ENCODE peak calls at places on chromosomes 6 and 20, in nine cellular contexts. S, X, G, T, A, F, Q, E and L are unnamed samples.

GRCh38 chr6:139287868-139288267 is 3.9 kb downstream of the TXLNB start:
- DNase-seq in Q (no peak), T (no peak), E (no peak), X (no peak), F (no peak), S (no peak), G (no peak), A (no peak), L (no peak)

GRCh38 chr6:24719125-24719931 is at the start of gene C6orf62:
- DNase-seq in T (no peak), G (peak; percentile 58), Q (peak; percentile 54), A (no peak), E (no peak), F (peak; percentile 43), S (peak; percentile 14), X (peak; percentile 28), L (peak; percentile 38)

GRCh38 chr20:15594296-15594695 is 979.0 kb downstream of the KIF16B start:
- DNase-seq in X (no peak), A (no peak), Q (no peak), S (peak; percentile 3), G (no peak), E (no peak), T (no peak), F (no peak), L (no peak)

GRCh38 chr6:144278659-144279314 is 6.3 kb upstream of the UTRN start:
- DNase-seq in T (no peak), Q (peak; percentile 15), X (no peak), S (no peak), A (no peak), F (no peak), E (no peak), G (no peak), L (peak; percentile 65)

GRCh38 chr6:27472182-27472616 is 706 bp downstream of the ZNF184 start:
- DNase-seq in S (no peak), T (peak; percentile 39), A (peak; percentile 83), X (peak; percentile 74), E (peak; percentile 53), Q (peak; percentile 56), F (peak; percentile 76), G (peak; percentile 66), L (peak; percentile 73)

GRCh38 chr20:41482647-41483552 is 116.3 kb upstream of the EMILIN3 start:
- DNase-seq in T (no peak), Q (no peak), A (no peak), G (no peak), E (no peak), S (no peak), X (peak; percentile 21), F (no peak), L (no peak)

GRCh38 chr6:52995913-52996685 is 1.0 kb upstream of the GSTA4 start:
- DNase-seq in A (peak; percentile 67), S (no peak), F (peak; percentile 33), G (peak; percentile 52), E (peak; percentile 50), T (peak; percentile 45), X (peak; percentile 69), Q (peak; percentile 32), L (peak; percentile 74)

GRCh38 chr20:36754656-36755222 is 8.8 kb upstream of the NDRG3 start:
- DNase-seq in Q (peak; percentile 50), F (peak; percentile 83), T (peak; percentile 57), X (peak; percentile 78), G (no peak), A (peak; percentile 84), S (peak; percentile 16), E (peak; percentile 44), L (peak; percentile 55)

GRCh38 chr6:20211941-20212391 is 303 bp downstream of the MBOAT1 start:
- DNase-seq in F (peak; percentile 78), X (no peak), A (no peak), G (no peak), E (no peak), Q (no peak), S (no peak), T (peak; percentile 54), L (no peak)

GRCh38 chr6:74979065-74979766 is 226.6 kb downstream of the COL12A1 start:
- DNase-seq in S (no peak), X (no peak), Q (no peak), E (no peak), F (no peak), G (no peak), A (no peak), T (no peak), L (no peak)

GRCh38 chr6:52925919-52926792 is 16.7 kb upstream of the GSTA3 start:
- DNase-seq in S (no peak), T (no peak), Q (no peak), G (no peak), F (no peak), X (no peak), E (no peak), A (no peak), L (no peak)

GRCh38 chr6:9360881-9361280 is 925.5 kb upstream of the SLC35B3 start:
- DNase-seq in A (no peak), X (no peak), T (no peak), E (no peak), S (no peak), Q (no peak), F (no peak), G (no peak), L (peak; percentile 14)

GRCh38 chr6:147381734-147382133 is 126.8 kb upstream of the SAMD5 start:
- DNase-seq in T (no peak), F (no peak), E (no peak), A (no peak), G (no peak), Q (no peak), X (no peak), S (no peak), L (no peak)

GRCh38 chr6:5078121-5078695 is 6.9 kb upstream of the PPP1R3G start:
- DNase-seq in T (no peak), G (no peak), A (no peak), X (peak; percentile 24), F (no peak), Q (no peak), S (no peak), E (no peak), L (no peak)

GRCh38 chr20:14444106-14444505 is 106.7 kb upstream of the FLRT3 start:
- DNase-seq in E (no peak), F (no peak), T (no peak), X (no peak), Q (no peak), G (no peak), A (no peak), S (no peak), L (no peak)

GRCh38 chr6:29478740-29479139 is 9.0 kb downstream of the MAS1L start:
- DNase-seq in X (no peak), E (no peak), F (no peak), Q (no peak), T (no peak), A (no peak), S (no peak), G (no peak), L (no peak)

GRCh38 chr6:107418118-107418517 is 41.2 kb downstream of the PDSS2 start:
- DNase-seq in F (no peak), Q (no peak), T (no peak), G (no peak), X (no peak), S (no peak), E (no peak), A (no peak), L (no peak)

GRCh38 chr6:98833101-98834059 is 994 bp upstream of the POU3F2 start:
- DNase-seq in A (peak; percentile 64), X (peak; percentile 53), E (no peak), F (peak; percentile 57), S (no peak), T (no peak), G (no peak), Q (no peak), L (no peak)

GRCh38 chr6:13624871-13625288 is 9.7 kb downstream of the NOL7 start:
- DNase-seq in S (no peak), A (no peak), E (no peak), Q (no peak), T (no peak), G (no peak), F (peak; percentile 53), X (peak; percentile 40), L (no peak)

GRCh38 chr6:72552938-72553337 is 68.9 kb upstream of the KCNQ5 start:
- DNase-seq in X (no peak), Q (no peak), F (no peak), E (no peak), G (no peak), A (no peak), S (peak; percentile 11), T (no peak), L (no peak)

GRCh38 chr6:25118038-25118437 is 161.1 kb upstream of the CARMIL1 start:
- DNase-seq in T (no peak), S (no peak), G (no peak), F (no peak), X (no peak), A (no peak), Q (no peak), E (no peak), L (no peak)

GRCh38 chr6:163179721-163180120 is 234.8 kb upstream of the QKI start:
- DNase-seq in T (no peak), G (no peak), A (no peak), S (no peak), X (no peak), E (no peak), Q (no peak), F (no peak), L (no peak)
- H3K27ac ChIP-seq in T (no peak overlapping the region), G (no peak overlapping the region), A (no peak overlapping the region), S (no peak overlapping the region), X (no peak overlapping the region), E (no peak overlapping the region), Q (no peak overlapping the region), F (no peak overlapping the region), L (no peak overlapping the region)

GRCh38 chr20:39702716-39703349 is 740.7 kb downstream of the DHX35 start:
- DNase-seq in E (no peak), G (no peak), T (no peak), S (no peak), F (no peak), X (no peak), A (no peak), Q (no peak), L (no peak)
- H3K9me3 ChIP-seq in E (no peaks in the 10 kb centered on the region), G (no peaks in the 10 kb centered on the region), T (no peaks in the 10 kb centered on the region), S (no peaks in the 10 kb centered on the region), F (no peaks in the 10 kb centered on the region), X (no peaks in the 10 kb centered on the region), A (no peaks in the 10 kb centered on the region), Q (no peaks in the 10 kb centered on the region), L (peaks cover 2% of the 10 kb centered on the region)

GRCh38 chr6:63451238-63451637 is 121.0 kb upstream of the LOC128125822 start:
- DNase-seq in Q (no peak), E (no peak), S (no peak), A (no peak), X (no peak), T (no peak), F (no peak), G (no peak), L (no peak)
- H3K27ac ChIP-seq in Q (no peak overlapping the region), E (no peak overlapping the region), S (no peak overlapping the region), A (no peak overlapping the region), X (no peak overlapping the region), T (no peak overlapping the region), F (peak overlapping the region; percentile 18), G (no peak overlapping the region), L (no peak overlapping the region)

DNA sequence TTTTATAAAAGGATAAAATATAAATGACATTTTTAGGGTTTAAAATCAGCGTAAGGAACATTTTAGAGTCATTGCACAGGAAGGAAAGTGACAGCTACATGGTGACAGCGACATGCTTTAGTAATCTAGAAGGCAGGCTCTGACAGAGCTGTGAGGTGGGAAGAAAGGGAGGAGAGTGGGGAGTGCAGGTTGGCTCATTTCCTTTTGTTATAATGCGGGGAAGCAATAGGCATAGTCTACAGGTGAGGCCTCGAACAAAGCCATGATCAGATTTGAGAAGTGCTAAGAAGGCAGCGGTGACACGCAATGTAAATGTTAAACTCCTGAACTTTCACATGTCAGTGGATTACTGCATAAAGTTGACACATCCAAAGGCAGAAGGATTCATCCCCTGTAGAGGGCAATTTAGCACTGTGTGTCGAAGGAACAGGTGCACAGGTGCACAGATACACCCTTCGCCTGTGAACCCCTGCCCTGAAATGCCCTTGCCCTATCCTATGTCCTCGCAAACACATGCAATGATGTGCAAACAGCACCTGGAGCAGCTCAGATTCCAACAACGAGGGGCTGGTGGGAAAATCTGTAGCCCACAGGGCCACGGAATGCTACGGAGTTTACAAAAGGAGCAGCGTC is 32.4 kb upstream of the SMOC2 start:
- DNase-seq in X (no peak), Q (no peak), E (no peak), F (no peak), A (no peak), S (no peak), G (no peak), T (no peak), L (no peak)
- H3K9me3 ChIP-seq in X (no peaks in the 10 kb centered on the region), Q (no peaks in the 10 kb centered on the region), E (no peaks in the 10 kb centered on the region), F (no peaks in the 10 kb centered on the region), A (no peaks in the 10 kb centered on the region), S (no peaks in the 10 kb centered on the region), G (no peaks in the 10 kb centered on the region), T (no peaks in the 10 kb centered on the region), L (no peaks in the 10 kb centered on the region)